ENCODE peak calls at places on chromosome 19, in eight cellular contexts. One of them, this sample, is unnamed.

GRCh38 chr19:23261496-23262020 is 11.4 kb upstream of the ZNF724 start:
- DNase-seq in astrocyte of the spinal cord: no peak
- DNase-seq in heart right ventricle: no peak
- DNase-seq in GM12864: no peak
- DNase-seq in left ventricle myocardium inferior: no peak
- DNase-seq in COR-L47: no peak
- DNase-seq in NCI-H1436: no peak
- DNase-seq in cardiac muscle cell: no peak
- DNase-seq in this sample: no peak

GRCh38 chr19:11324079-11324661 is 15.3 kb downstream of the RAB3D start:
- DNase-seq in astrocyte of the spinal cord: peak
- DNase-seq in heart right ventricle: peak
- DNase-seq in GM12864: peak
- DNase-seq in left ventricle myocardium inferior: peak
- DNase-seq in COR-L47: peak
- DNase-seq in NCI-H1436: no peak
- DNase-seq in cardiac muscle cell: peak
- DNase-seq in this sample: peak

GRCh38 chr19:917323-918151 is at the start of gene KISS1R:
- DNase-seq in astrocyte of the spinal cord: no peak
- DNase-seq in heart right ventricle: no peak
- DNase-seq in GM12864: no peak
- DNase-seq in left ventricle myocardium inferior: no peak
- DNase-seq in COR-L47: peak
- DNase-seq in NCI-H1436: no peak
- DNase-seq in cardiac muscle cell: no peak
- DNase-seq in this sample: no peak

GRCh38 chr19:1027953-1028902 is 1.8 kb downstream of the CNN2 start:
- DNase-seq in astrocyte of the spinal cord: peak
- DNase-seq in heart right ventricle: peak
- DNase-seq in GM12864: no peak
- DNase-seq in left ventricle myocardium inferior: peak
- DNase-seq in COR-L47: no peak
- DNase-seq in NCI-H1436: peak
- DNase-seq in cardiac muscle cell: peak
- DNase-seq in this sample: peak

GRCh38 chr19:53102701-53103140 is 501 bp downstream of the ZNF160 start:
- DNase-seq in astrocyte of the spinal cord: peak
- DNase-seq in heart right ventricle: peak
- DNase-seq in GM12864: no peak
- DNase-seq in left ventricle myocardium inferior: peak
- DNase-seq in COR-L47: no peak
- DNase-seq in NCI-H1436: no peak
- DNase-seq in cardiac muscle cell: peak
- DNase-seq in this sample: peak

GRCh38 chr19:18915639-18916038 is 3.5 kb downstream of the COPE start:
- DNase-seq in astrocyte of the spinal cord: peak
- DNase-seq in heart right ventricle: no peak
- DNase-seq in GM12864: no peak
- DNase-seq in left ventricle myocardium inferior: no peak
- DNase-seq in COR-L47: peak
- DNase-seq in NCI-H1436: no peak
- DNase-seq in cardiac muscle cell: peak
- DNase-seq in this sample: no peak

GRCh38 chr19:8368136-8368535 is 4.2 kb downstream of the ANGPTL4 start:
- DNase-seq in astrocyte of the spinal cord: no peak
- DNase-seq in heart right ventricle: no peak
- DNase-seq in GM12864: no peak
- DNase-seq in left ventricle myocardium inferior: no peak
- DNase-seq in COR-L47: no peak
- DNase-seq in NCI-H1436: no peak
- DNase-seq in cardiac muscle cell: no peak
- DNase-seq in this sample: no peak

GRCh38 chr19:42010245-42011126 is 16.5 kb upstream of the ATP1A3 start:
- DNase-seq in astrocyte of the spinal cord: peak
- DNase-seq in heart right ventricle: no peak
- DNase-seq in GM12864: no peak
- DNase-seq in left ventricle myocardium inferior: no peak
- DNase-seq in COR-L47: no peak
- DNase-seq in NCI-H1436: no peak
- DNase-seq in cardiac muscle cell: peak
- DNase-seq in this sample: peak

GRCh38 chr19:46990998-46991676 is 28.5 kb upstream of the NPAS1 start:
- DNase-seq in astrocyte of the spinal cord: peak
- DNase-seq in heart right ventricle: peak
- DNase-seq in GM12864: peak
- DNase-seq in left ventricle myocardium inferior: peak
- DNase-seq in COR-L47: peak
- DNase-seq in NCI-H1436: peak
- DNase-seq in cardiac muscle cell: peak
- DNase-seq in this sample: peak

GRCh38 chr19:30070198-30070969 is 128.3 kb downstream of the URI1 start:
- DNase-seq in astrocyte of the spinal cord: no peak
- DNase-seq in heart right ventricle: no peak
- DNase-seq in GM12864: no peak
- DNase-seq in left ventricle myocardium inferior: no peak
- DNase-seq in COR-L47: no peak
- DNase-seq in NCI-H1436: no peak
- DNase-seq in cardiac muscle cell: no peak
- DNase-seq in this sample: no peak

GRCh38 chr19:4323692-4324091 is 14.9 kb downstream of the STAP2 start:
- DNase-seq in astrocyte of the spinal cord: no peak
- DNase-seq in heart right ventricle: no peak
- DNase-seq in GM12864: no peak
- DNase-seq in left ventricle myocardium inferior: no peak
- DNase-seq in COR-L47: no peak
- DNase-seq in NCI-H1436: no peak
- DNase-seq in cardiac muscle cell: no peak
- DNase-seq in this sample: no peak

GRCh38 chr19:41298327-41298964 is 11.5 kb upstream of the CCDC97 start:
- DNase-seq in astrocyte of the spinal cord: peak
- DNase-seq in heart right ventricle: peak
- DNase-seq in GM12864: no peak
- DNase-seq in left ventricle myocardium inferior: peak
- DNase-seq in COR-L47: peak
- DNase-seq in NCI-H1436: no peak
- DNase-seq in cardiac muscle cell: peak
- DNase-seq in this sample: peak

GRCh38 chr19:19460761-19461265 is 54.5 kb downstream of the TSSK6 start:
- DNase-seq in astrocyte of the spinal cord: no peak
- DNase-seq in heart right ventricle: peak
- DNase-seq in GM12864: no peak
- DNase-seq in left ventricle myocardium inferior: peak
- DNase-seq in COR-L47: no peak
- DNase-seq in NCI-H1436: no peak
- DNase-seq in cardiac muscle cell: peak
- DNase-seq in this sample: peak

GRCh38 chr19:39474139-39474620 is 6.5 kb upstream of the TIMM50 start:
- DNase-seq in astrocyte of the spinal cord: peak
- DNase-seq in heart right ventricle: peak
- DNase-seq in GM12864: no peak
- DNase-seq in left ventricle myocardium inferior: peak
- DNase-seq in COR-L47: peak
- DNase-seq in NCI-H1436: peak
- DNase-seq in cardiac muscle cell: peak
- DNase-seq in this sample: peak

GRCh38 chr19:36008336-36008978 is at the start of gene SYNE4:
- DNase-seq in astrocyte of the spinal cord: no peak
- DNase-seq in heart right ventricle: no peak
- DNase-seq in GM12864: no peak
- DNase-seq in left ventricle myocardium inferior: no peak
- DNase-seq in COR-L47: no peak
- DNase-seq in NCI-H1436: no peak
- DNase-seq in cardiac muscle cell: no peak
- DNase-seq in this sample: no peak

GRCh38 chr19:17468302-17469091 is 1.8 kb upstream of the SLC27A1 start:
- DNase-seq in astrocyte of the spinal cord: no peak
- DNase-seq in heart right ventricle: peak
- DNase-seq in GM12864: no peak
- DNase-seq in left ventricle myocardium inferior: peak
- DNase-seq in COR-L47: no peak
- DNase-seq in NCI-H1436: no peak
- DNase-seq in cardiac muscle cell: peak
- DNase-seq in this sample: peak

GRCh38 chr19:845707-846481 is 5.1 kb downstream of the PRTN3 start:
- DNase-seq in astrocyte of the spinal cord: no peak
- DNase-seq in heart right ventricle: no peak
- DNase-seq in GM12864: no peak
- DNase-seq in left ventricle myocardium inferior: no peak
- DNase-seq in COR-L47: no peak
- DNase-seq in NCI-H1436: no peak
- DNase-seq in cardiac muscle cell: no peak
- DNase-seq in this sample: no peak

GRCh38 chr19:5804516-5805464 is at the start of gene NRTN:
- DNase-seq in astrocyte of the spinal cord: no peak
- DNase-seq in heart right ventricle: no peak
- DNase-seq in GM12864: no peak
- DNase-seq in left ventricle myocardium inferior: no peak
- DNase-seq in COR-L47: no peak
- DNase-seq in NCI-H1436: peak
- DNase-seq in cardiac muscle cell: no peak
- DNase-seq in this sample: no peak

GRCh38 chr19:57249329-57249728 is 8.9 kb downstream of the ZNF805 start:
- DNase-seq in astrocyte of the spinal cord: no peak
- DNase-seq in heart right ventricle: no peak
- DNase-seq in GM12864: no peak
- DNase-seq in left ventricle myocardium inferior: no peak
- DNase-seq in COR-L47: no peak
- DNase-seq in NCI-H1436: no peak
- DNase-seq in cardiac muscle cell: no peak
- DNase-seq in this sample: no peak

GRCh38 chr19:18437481-18438330 is at the start of gene ISYNA1:
- DNase-seq in astrocyte of the spinal cord: peak
- DNase-seq in heart right ventricle: peak
- DNase-seq in GM12864: no peak
- DNase-seq in left ventricle myocardium inferior: peak
- DNase-seq in COR-L47: peak
- DNase-seq in NCI-H1436: peak
- DNase-seq in cardiac muscle cell: peak
- DNase-seq in this sample: peak

GRCh38 chr19:9786342-9786741 is 17.8 kb upstream of the ZNF846 start:
- DNase-seq in astrocyte of the spinal cord: no peak
- DNase-seq in heart right ventricle: no peak
- DNase-seq in GM12864: no peak
- DNase-seq in left ventricle myocardium inferior: no peak
- DNase-seq in COR-L47: no peak
- DNase-seq in NCI-H1436: no peak
- DNase-seq in cardiac muscle cell: no peak
- DNase-seq in this sample: no peak

GRCh38 chr19:6039541-6040225 is 61.7 kb upstream of the RANBP3 start:
- DNase-seq in astrocyte of the spinal cord: peak
- DNase-seq in heart right ventricle: no peak
- DNase-seq in GM12864: no peak
- DNase-seq in left ventricle myocardium inferior: no peak
- DNase-seq in COR-L47: no peak
- DNase-seq in NCI-H1436: no peak
- DNase-seq in cardiac muscle cell: no peak
- DNase-seq in this sample: peak

GRCh38 chr19:2055871-2056809 is 5.1 kb upstream of the MKNK2 start:
- DNase-seq in astrocyte of the spinal cord: peak
- DNase-seq in heart right ventricle: peak
- DNase-seq in GM12864: no peak
- DNase-seq in left ventricle myocardium inferior: peak
- DNase-seq in COR-L47: peak
- DNase-seq in NCI-H1436: peak
- DNase-seq in cardiac muscle cell: peak
- DNase-seq in this sample: peak

GRCh38 chr19:39160889-39161672 is 35.5 kb downstream of the PAK4 start:
- DNase-seq in astrocyte of the spinal cord: no peak
- DNase-seq in heart right ventricle: no peak
- DNase-seq in GM12864: no peak
- DNase-seq in left ventricle myocardium inferior: no peak
- DNase-seq in COR-L47: no peak
- DNase-seq in NCI-H1436: no peak
- DNase-seq in cardiac muscle cell: peak
- DNase-seq in this sample: no peak

This sample was measured in heart left ventricle.